ENCODE peak calls at places on chromosomes 7 and 10, in four cellular contexts. J, S, D and L are unnamed samples.

GRCh38 chr10:58909881-58910280 is 266.6 kb upstream of the PHYHIPL start:
- DNase-seq in J (no peak), S (no peak), D (no peak), L (no peak)

GRCh38 chr7:65731562-65732035 is 141.3 kb upstream of the VKORC1L1 start:
- DNase-seq in S (no peak), D (no peak), J (no peak), L (no peak)

GRCh38 chr10:126904807-126905686 is at the start of gene DOCK1:
- DNase-seq in D (no peak), J (no peak), S (peak; percentile 25), L (no peak)

GRCh38 chr7:45687721-45688120 is 113.6 kb downstream of the ADCY1 start:
- DNase-seq in J (no peak), S (no peak), D (no peak), L (no peak)

GRCh38 chr7:8236781-8237407 is 25.1 kb downstream of the ICA1 start:
- DNase-seq in D (no peak), J (no peak), S (no peak), L (no peak)

GRCh38 chr10:71613303-71613777 is 106.2 kb downstream of the C10orf105 start:
- DNase-seq in D (no peak), J (no peak), S (no peak), L (no peak)

GRCh38 chr10:84293574-84294016 is 34.8 kb upstream of the CCSER2 start:
- DNase-seq in J (no peak), S (peak; percentile 41), D (no peak), L (no peak)

GRCh38 chr7:167087-167855 is 25.1 kb upstream of the FAM20C start:
- DNase-seq in J (no peak), S (no peak), D (no peak), L (no peak)

GRCh38 chr10:111811515-111811914 is 372.1 kb downstream of the GPAM start:
- DNase-seq in S (no peak), J (no peak), D (no peak), L (no peak)

GRCh38 chr7:94941844-94942632 is 34.6 kb downstream of the PPP1R9A start:
- DNase-seq in J (no peak), S (peak; percentile 12), D (no peak), L (no peak)

GRCh38 chr10:93512565-93512964 is 16.2 kb downstream of the CEP55 start:
- DNase-seq in J (no peak), D (no peak), S (no peak), L (no peak)

GRCh38 chr7:101862280-101863220 is 45.1 kb downstream of the CUX1 start:
- DNase-seq in D (no peak), S (no peak), J (no peak), L (no peak)

GRCh38 chr10:34433241-34434076 is 381.6 kb downstream of the PARD3 start:
- DNase-seq in D (no peak), J (no peak), S (no peak), L (no peak)

GRCh38 chr10:48494073-48494472 is 110.8 kb downstream of the ARHGAP22 start:
- DNase-seq in D (no peak), J (no peak), S (peak; percentile 2), L (no peak)

GRCh38 chr10:97785731-97786130 is 13.9 kb upstream of the SFRP5 start:
- DNase-seq in D (no peak), S (no peak), J (no peak), L (no peak)

GRCh38 chr10:22679608-22680007 is 34.8 kb downstream of the PIP4K2A start:
- DNase-seq in S (no peak), D (no peak), J (no peak), L (no peak)

GRCh38 chr10:98956576-98957260 is 278.9 kb downstream of the HPSE2 start:
- DNase-seq in S (no peak), J (no peak), D (no peak), L (no peak)

GRCh38 chr7:134778941-134779740 is at the start of gene CALD1:
- DNase-seq in D (no peak), S (no peak), J (no peak), L (no peak)